ENCODE peak calls at places on chromosomes 1 and 21, in ten cellular contexts. B, A, M, I, X, N, U, H, D and C are unnamed samples.

GRCh38 chr1:65065535-65066378 is 82.2 kb upstream of the AK4 start:
- DNase-seq in B (no peak), I (no peak), M (no peak), H (no peak), A (peak; percentile 22), X (peak; percentile 63), N (no peak), D (no peak), U (peak; percentile 23), C (peak; percentile 43)

GRCh38 chr1:8351693-8352470 is 34.0 kb downstream of the SLC45A1 start:
- DNase-seq in U (no peak), I (no peak), X (peak; percentile 72), M (no peak), H (peak; percentile 79), B (peak; percentile 17), D (peak; percentile 23), N (no peak), A (no peak), C (peak; percentile 60)

GRCh38 chr1:181608951-181609350 is 125.6 kb downstream of the CACNA1E start:
- DNase-seq in A (no peak), X (no peak), D (no peak), U (no peak), I (no peak), B (no peak), H (no peak), N (no peak), M (no peak), C (no peak)

GRCh38 chr1:28591708-28592313 is at the start of gene RAB42:
- DNase-seq in H (peak; percentile 78), M (no peak), D (no peak), X (no peak), A (peak; percentile 50), B (no peak), U (peak; percentile 32), I (no peak), N (peak; percentile 27), C (no peak)

GRCh38 chr1:151399890-151400235 is 490 bp downstream of the PSMB4 start:
- DNase-seq in B (peak; percentile 13), U (peak; percentile 4), A (peak; percentile 34), N (peak; percentile 27), D (no peak), M (peak; percentile 35), I (no peak), X (no peak), H (no peak), C (no peak)

GRCh38 chr21:37503848-37504467 is 137.4 kb downstream of the DYRK1A start:
- DNase-seq in N (peak; percentile 65), A (peak; percentile 69), H (no peak), X (no peak), U (no peak), D (peak; percentile 53), B (no peak), M (no peak), I (no peak), C (no peak)

GRCh38 chr1:181577475-181577874 is 94.2 kb downstream of the CACNA1E start:
- DNase-seq in N (no peak), X (no peak), H (no peak), I (no peak), A (no peak), U (no peak), B (no peak), M (no peak), D (no peak), C (no peak)

GRCh38 chr1:6868371-6869001 is 83.2 kb downstream of the CAMTA1 start:
- DNase-seq in M (peak; percentile 60), I (no peak), D (no peak), B (no peak), H (no peak), A (no peak), N (no peak), X (no peak), U (no peak), C (no peak)

GRCh38 chr1:168688679-168689657 is 40.0 kb downstream of the DPT start:
- DNase-seq in B (no peak), M (no peak), A (no peak), D (no peak), N (no peak), H (no peak), I (no peak), U (no peak), X (no peak), C (no peak)

GRCh38 chr1:116572771-116573170 is 1.9 kb upstream of the CD58 start:
- DNase-seq in A (no peak), M (no peak), N (no peak), B (no peak), I (no peak), X (no peak), D (no peak), H (no peak), U (no peak), C (no peak)

GRCh38 chr1:175191654-175192053 is 922 bp downstream of the KIAA0040 start:
- DNase-seq in D (no peak), X (no peak), U (no peak), N (no peak), A (no peak), M (peak; percentile 81), B (peak; percentile 26), H (no peak), I (no peak), C (no peak)

GRCh38 chr1:94209425-94209824 is 28.0 kb downstream of the ARHGAP29 start:
- DNase-seq in I (no peak), A (peak; percentile 59), M (no peak), U (no peak), H (no peak), X (no peak), N (peak; percentile 73), D (peak; percentile 27), B (no peak), C (no peak)

GRCh38 chr1:30522031-30523004 is 201.1 kb downstream of the MATN1 start:
- DNase-seq in B (no peak), X (no peak), U (no peak), A (peak; percentile 96), H (peak; percentile 77), D (no peak), N (peak; percentile 86), I (no peak), M (no peak), C (peak; percentile 33)

GRCh38 chr1:186456731-186457255 is 4.1 kb downstream of the PDC start:
- DNase-seq in I (no peak), X (no peak), A (no peak), U (no peak), B (no peak), M (peak; percentile 30), N (no peak), H (no peak), D (no peak), C (no peak)

DNA sequence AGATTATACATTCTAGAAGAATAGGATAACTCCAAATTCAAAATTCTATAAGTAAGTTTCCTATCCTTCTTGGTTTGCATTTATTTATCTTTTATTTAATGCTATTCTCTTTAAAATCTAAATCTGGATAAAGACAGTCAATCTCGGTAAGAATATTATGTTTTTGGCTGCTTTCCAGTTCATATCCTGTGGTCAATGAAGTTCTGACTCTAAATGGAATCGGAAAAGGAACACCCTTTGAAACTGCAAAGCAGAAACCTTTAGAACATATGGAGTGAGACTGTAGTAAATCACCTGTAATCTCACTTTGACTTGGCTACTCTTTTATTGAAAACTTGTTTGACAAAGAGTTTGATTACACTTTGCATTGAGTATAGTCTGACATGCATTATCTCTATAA is 85.2 kb downstream of the KIFAP3 start:
- DNase-seq in X (no peak), N (no peak), I (no peak), B (no peak), H (no peak), U (no peak), M (no peak), A (no peak), D (no peak), C (no peak)
- TF ChIP-seq CTCF in X (no peak), N (no peak), I (no peak), B (no peak), H (no peak), U (no peak), M (no peak), A (no peak), D (no peak), C (no peak)

GRCh38 chr1:109918671-109919070 is 8.0 kb downstream of the CSF1 start:
- DNase-seq in H (peak; percentile 56), M (no peak), A (no peak), I (no peak), X (no peak), B (no peak), D (no peak), U (no peak), N (no peak), C (no peak)
- TF ChIP-seq CTCF in H (no peak), M (no peak), A (no peak), I (no peak), X (no peak), B (no peak), D (no peak), U (no peak), N (no peak), C (no peak)

GRCh38 chr1:51955797-51956527 is 34.5 kb downstream of the RAB3B start:
- DNase-seq in H (no peak), A (no peak), I (no peak), N (no peak), X (no peak), D (no peak), M (peak; percentile 59), U (no peak), B (no peak), C (no peak)

GRCh38 chr1:51952638-51953037 is 37.9 kb downstream of the RAB3B start:
- DNase-seq in H (no peak), U (no peak), N (no peak), B (no peak), X (no peak), D (no peak), M (peak; percentile 12), I (no peak), A (no peak), C (no peak)

GRCh38 chr1:51954783-51955182 is 35.7 kb downstream of the RAB3B start:
- DNase-seq in B (no peak), M (no peak), U (no peak), A (no peak), H (no peak), D (no peak), I (no peak), X (no peak), N (no peak), C (no peak)

GRCh38 chr1:51950701-51951100 is 39.8 kb downstream of the RAB3B start:
- DNase-seq in D (no peak), B (no peak), M (no peak), I (no peak), N (peak; percentile 29), A (no peak), H (no peak), U (no peak), X (no peak), C (no peak)

DNA sequence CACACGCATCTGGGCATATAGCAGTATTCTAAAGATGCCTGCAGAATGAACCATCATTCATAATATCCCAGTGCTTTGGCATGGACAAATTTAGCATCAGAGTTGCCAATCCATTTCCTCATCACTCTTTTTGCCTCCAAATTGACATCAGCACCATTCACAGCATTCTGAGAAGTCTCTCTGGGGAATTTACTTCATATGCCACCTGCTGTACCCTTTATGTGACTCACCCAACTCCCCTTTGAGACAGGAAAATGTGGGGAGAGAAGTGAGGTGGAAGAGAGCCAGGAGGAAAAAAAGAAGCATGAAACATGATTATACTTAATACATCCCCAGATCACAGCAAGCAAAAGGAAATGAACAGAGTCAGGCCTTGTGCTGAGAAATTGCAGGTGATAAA is 37.4 kb downstream of the RAB3B start:
- DNase-seq in U (no peak), A (no peak), M (no peak), I (no peak), D (no peak), B (no peak), H (no peak), N (no peak), X (no peak), C (no peak)
- TF ChIP-seq CTCF in U (no peak), A (no peak), M (no peak), I (no peak), D (no peak), B (no peak), H (no peak), N (no peak), X (no peak), C (no peak)

GRCh38 chr1:165768513-165769394 is at the start of gene TMCO1:
- DNase-seq in A (peak; percentile 99), I (peak; percentile 97), D (peak; percentile 99), H (peak; percentile 98), U (peak; percentile 89), B (peak; percentile 94), X (peak; percentile 95), M (peak; percentile 100), N (peak; percentile 98), C (peak; percentile 87)
- TF ChIP-seq CTCF in A (peak; percentile 28), I (no peak), D (no peak), H (no peak), U (no peak), B (peak; percentile 24), X (no peak), M (peak; percentile 44), N (peak; percentile 33), C (no peak)